ENCODE peak calls at places on chromosomes 6 and 20, in eight cellular contexts. One of them, this sample, is unnamed. For H3K36me3, the result is how much of the 10 kb centered on the place peaks cover.

GRCh38 chr6:107801195-107801594 is 22.9 kb downstream of the SCML4 start:
- DNase-seq in left ventricle myocardium inferior: no peak
- DNase-seq in CD8-positive, alpha-beta memory T cell: no peak
- DNase-seq in GM23248: no peak
- DNase-seq in heart left ventricle: no peak
- DNase-seq in mucosa of descending colon: no peak
- DNase-seq in stomach: no peak
- DNase-seq in CD4-positive, CD25-positive, alpha-beta regulatory T cell: no peak
- DNase-seq in this sample: no peak

GRCh38 chr6:1797801-1798200 is 188.1 kb downstream of the FOXC1 start:
- DNase-seq in left ventricle myocardium inferior: no peak
- DNase-seq in CD8-positive, alpha-beta memory T cell: no peak
- DNase-seq in GM23248: peak
- DNase-seq in heart left ventricle: no peak
- DNase-seq in mucosa of descending colon: no peak
- DNase-seq in stomach: no peak
- DNase-seq in CD4-positive, CD25-positive, alpha-beta regulatory T cell: no peak
- DNase-seq in this sample: no peak

GRCh38 chr6:132236744-132237143 is 164.5 kb downstream of the MOXD1 start:
- DNase-seq in left ventricle myocardium inferior: no peak
- DNase-seq in CD8-positive, alpha-beta memory T cell: no peak
- DNase-seq in GM23248: peak
- DNase-seq in heart left ventricle: no peak
- DNase-seq in mucosa of descending colon: no peak
- DNase-seq in stomach: no peak
- DNase-seq in CD4-positive, CD25-positive, alpha-beta regulatory T cell: no peak
- DNase-seq in this sample: peak

GRCh38 chr6:9086331-9086730 is 651.0 kb upstream of the SLC35B3 start:
- DNase-seq in left ventricle myocardium inferior: no peak
- DNase-seq in CD8-positive, alpha-beta memory T cell: no peak
- DNase-seq in GM23248: peak
- DNase-seq in heart left ventricle: no peak
- DNase-seq in mucosa of descending colon: no peak
- DNase-seq in stomach: no peak
- DNase-seq in CD4-positive, CD25-positive, alpha-beta regulatory T cell: no peak
- DNase-seq in this sample: no peak

GRCh38 chr6:14472964-14473363 is 355.4 kb downstream of the CD83 start:
- DNase-seq in left ventricle myocardium inferior: no peak
- DNase-seq in CD8-positive, alpha-beta memory T cell: no peak
- DNase-seq in GM23248: peak
- DNase-seq in heart left ventricle: no peak
- DNase-seq in mucosa of descending colon: no peak
- DNase-seq in stomach: no peak
- DNase-seq in CD4-positive, CD25-positive, alpha-beta regulatory T cell: no peak
- DNase-seq in this sample: peak

GRCh38 chr6:56372621-56373020 is 125.2 kb upstream of the COL21A1 start:
- DNase-seq in left ventricle myocardium inferior: no peak
- DNase-seq in CD8-positive, alpha-beta memory T cell: no peak
- DNase-seq in GM23248: no peak
- DNase-seq in heart left ventricle: no peak
- DNase-seq in mucosa of descending colon: no peak
- DNase-seq in stomach: no peak
- DNase-seq in CD4-positive, CD25-positive, alpha-beta regulatory T cell: no peak
- DNase-seq in this sample: no peak

GRCh38 chr6:18204691-18205090 is 49.5 kb downstream of the KDM1B start:
- DNase-seq in left ventricle myocardium inferior: no peak
- DNase-seq in CD8-positive, alpha-beta memory T cell: no peak
- DNase-seq in GM23248: no peak
- DNase-seq in heart left ventricle: no peak
- DNase-seq in mucosa of descending colon: no peak
- DNase-seq in stomach: no peak
- DNase-seq in CD4-positive, CD25-positive, alpha-beta regulatory T cell: no peak
- DNase-seq in this sample: no peak

GRCh38 chr6:3654898-3655297 is 96.6 kb downstream of the PXDC1 start:
- DNase-seq in left ventricle myocardium inferior: no peak
- DNase-seq in CD8-positive, alpha-beta memory T cell: no peak
- DNase-seq in GM23248: no peak
- DNase-seq in heart left ventricle: no peak
- DNase-seq in mucosa of descending colon: no peak
- DNase-seq in stomach: no peak
- DNase-seq in CD4-positive, CD25-positive, alpha-beta regulatory T cell: no peak
- DNase-seq in this sample: no peak

GRCh38 chr20:48845721-48846306 is 18.0 kb upstream of the PREX1 start:
- DNase-seq in left ventricle myocardium inferior: no peak
- DNase-seq in CD8-positive, alpha-beta memory T cell: no peak
- DNase-seq in GM23248: peak
- DNase-seq in heart left ventricle: no peak
- DNase-seq in mucosa of descending colon: no peak
- DNase-seq in stomach: no peak
- DNase-seq in CD4-positive, CD25-positive, alpha-beta regulatory T cell: no peak
- DNase-seq in this sample: no peak

GRCh38 chr6:14664616-14665315 is 547.2 kb downstream of the CD83 start:
- DNase-seq in left ventricle myocardium inferior: no peak
- DNase-seq in CD8-positive, alpha-beta memory T cell: no peak
- DNase-seq in GM23248: peak
- DNase-seq in heart left ventricle: no peak
- DNase-seq in mucosa of descending colon: no peak
- DNase-seq in stomach: no peak
- DNase-seq in CD4-positive, CD25-positive, alpha-beta regulatory T cell: peak
- DNase-seq in this sample: no peak

GRCh38 chr6:39980839-39981580 is 46.7 kb upstream of the MOCS1 start:
- DNase-seq in left ventricle myocardium inferior: no peak
- DNase-seq in CD8-positive, alpha-beta memory T cell: no peak
- DNase-seq in GM23248: peak
- DNase-seq in heart left ventricle: no peak
- DNase-seq in mucosa of descending colon: peak
- DNase-seq in stomach: no peak
- DNase-seq in CD4-positive, CD25-positive, alpha-beta regulatory T cell: peak
- DNase-seq in this sample: peak

GRCh38 chr6:6804843-6805680 is 216.5 kb downstream of the LY86 start:
- DNase-seq in left ventricle myocardium inferior: no peak
- DNase-seq in CD8-positive, alpha-beta memory T cell: no peak
- DNase-seq in GM23248: no peak
- DNase-seq in heart left ventricle: no peak
- DNase-seq in mucosa of descending colon: no peak
- DNase-seq in stomach: peak
- DNase-seq in CD4-positive, CD25-positive, alpha-beta regulatory T cell: no peak
- DNase-seq in this sample: no peak

GRCh38 chr20:8431538-8432434 is 299.7 kb downstream of the PLCB1 start:
- DNase-seq in left ventricle myocardium inferior: peak
- DNase-seq in CD8-positive, alpha-beta memory T cell: no peak
- DNase-seq in GM23248: no peak
- DNase-seq in heart left ventricle: peak
- DNase-seq in mucosa of descending colon: peak
- DNase-seq in stomach: no peak
- DNase-seq in CD4-positive, CD25-positive, alpha-beta regulatory T cell: no peak
- DNase-seq in this sample: no peak

GRCh38 chr20:61185181-61185580 is 66.9 kb upstream of the CDH4 start:
- DNase-seq in left ventricle myocardium inferior: no peak
- DNase-seq in CD8-positive, alpha-beta memory T cell: no peak
- DNase-seq in GM23248: no peak
- DNase-seq in heart left ventricle: no peak
- DNase-seq in mucosa of descending colon: no peak
- DNase-seq in stomach: no peak
- DNase-seq in CD4-positive, CD25-positive, alpha-beta regulatory T cell: no peak
- DNase-seq in this sample: no peak

GRCh38 chr20:25399038-25399430 is 8.4 kb upstream of the ABHD12 start:
- DNase-seq in left ventricle myocardium inferior: no peak
- DNase-seq in CD8-positive, alpha-beta memory T cell: no peak
- DNase-seq in GM23248: peak
- DNase-seq in heart left ventricle: no peak
- DNase-seq in mucosa of descending colon: peak
- DNase-seq in stomach: peak
- DNase-seq in CD4-positive, CD25-positive, alpha-beta regulatory T cell: peak
- DNase-seq in this sample: peak

GRCh38 chr6:120627612-120628011 is 706.7 kb downstream of the TBC1D32 start:
- DNase-seq in left ventricle myocardium inferior: no peak
- DNase-seq in CD8-positive, alpha-beta memory T cell: no peak
- DNase-seq in GM23248: no peak
- DNase-seq in heart left ventricle: no peak
- DNase-seq in mucosa of descending colon: no peak
- DNase-seq in stomach: no peak
- DNase-seq in CD4-positive, CD25-positive, alpha-beta regulatory T cell: no peak
- DNase-seq in this sample: no peak

GRCh38 chr6:9186148-9186547 is 750.8 kb upstream of the SLC35B3 start:
- DNase-seq in left ventricle myocardium inferior: no peak
- DNase-seq in CD8-positive, alpha-beta memory T cell: no peak
- DNase-seq in GM23248: no peak
- DNase-seq in heart left ventricle: no peak
- DNase-seq in mucosa of descending colon: no peak
- DNase-seq in stomach: no peak
- DNase-seq in CD4-positive, CD25-positive, alpha-beta regulatory T cell: no peak
- DNase-seq in this sample: no peak

GRCh38 chr6:138580801-138581200 is 81.5 kb upstream of the NHSL1 start:
- DNase-seq in left ventricle myocardium inferior: no peak
- DNase-seq in CD8-positive, alpha-beta memory T cell: no peak
- DNase-seq in GM23248: peak
- DNase-seq in heart left ventricle: no peak
- DNase-seq in mucosa of descending colon: no peak
- DNase-seq in stomach: no peak
- DNase-seq in CD4-positive, CD25-positive, alpha-beta regulatory T cell: no peak
- DNase-seq in this sample: no peak

GRCh38 chr6:160990847-160991410 is 640 bp upstream of the MAP3K4 start:
- DNase-seq in left ventricle myocardium inferior: no peak
- DNase-seq in CD8-positive, alpha-beta memory T cell: no peak
- DNase-seq in GM23248: no peak
- DNase-seq in heart left ventricle: no peak
- DNase-seq in mucosa of descending colon: no peak
- DNase-seq in stomach: no peak
- DNase-seq in CD4-positive, CD25-positive, alpha-beta regulatory T cell: no peak
- DNase-seq in this sample: no peak

DNA sequence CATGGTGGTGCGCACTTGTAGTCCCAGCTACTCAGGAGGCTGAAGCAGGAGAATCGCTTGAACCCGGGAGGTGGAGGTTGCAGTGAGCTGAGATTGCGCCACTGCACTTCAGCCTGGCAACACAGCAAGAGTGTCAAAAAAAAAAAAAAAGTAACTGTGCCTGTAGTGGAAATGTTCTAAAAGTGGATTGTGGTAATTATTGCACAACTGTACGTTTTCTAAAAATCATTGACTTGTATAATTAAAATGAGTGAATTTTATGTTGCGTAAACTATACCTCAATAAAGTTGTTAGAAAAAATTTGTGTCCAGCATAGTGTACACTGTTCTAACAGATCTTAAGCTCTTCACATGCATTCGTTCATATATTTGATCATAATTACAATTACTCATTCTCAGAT is 5.5 kb downstream of the SEC23B start:
- DNase-seq in left ventricle myocardium inferior: no peak
- DNase-seq in CD8-positive, alpha-beta memory T cell: no peak
- DNase-seq in GM23248: no peak
- DNase-seq in heart left ventricle: no peak
- DNase-seq in mucosa of descending colon: no peak
- DNase-seq in stomach: no peak
- DNase-seq in CD4-positive, CD25-positive, alpha-beta regulatory T cell: no peak
- DNase-seq in this sample: no peak
- H3K36me3 ChIP-seq in left ventricle myocardium inferior: half or more
- H3K36me3 ChIP-seq in CD8-positive, alpha-beta memory T cell: under half
- H3K36me3 ChIP-seq in GM23248: under half
- H3K36me3 ChIP-seq in heart left ventricle: half or more
- H3K36me3 ChIP-seq in mucosa of descending colon: under half
- H3K36me3 ChIP-seq in stomach: half or more
- H3K36me3 ChIP-seq in CD4-positive, CD25-positive, alpha-beta regulatory T cell: half or more
- H3K36me3 ChIP-seq in this sample: under half

DNA sequence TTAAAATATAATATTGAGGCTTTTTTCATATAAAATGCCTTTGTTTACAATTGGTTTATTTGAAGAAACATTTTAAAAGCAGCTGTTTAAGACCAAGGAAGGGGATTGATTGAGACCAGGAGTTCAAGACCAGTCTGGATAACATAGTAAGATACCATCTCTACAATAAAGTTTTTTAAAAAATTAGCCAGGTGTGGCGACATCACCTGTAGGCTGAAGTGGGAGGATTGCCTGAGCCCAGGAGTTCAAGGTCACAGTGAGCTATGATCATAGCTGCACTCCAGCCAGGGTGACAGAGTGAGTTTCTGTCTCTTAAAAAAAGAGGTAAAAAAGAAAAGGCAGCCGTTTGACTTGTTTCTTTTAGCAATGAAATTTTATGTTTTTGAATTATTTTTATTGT is 117.0 kb downstream of the STXBP5 start:
- DNase-seq in left ventricle myocardium inferior: no peak
- DNase-seq in CD8-positive, alpha-beta memory T cell: no peak
- DNase-seq in GM23248: no peak
- DNase-seq in heart left ventricle: no peak
- DNase-seq in mucosa of descending colon: no peak
- DNase-seq in stomach: no peak
- DNase-seq in CD4-positive, CD25-positive, alpha-beta regulatory T cell: no peak
- DNase-seq in this sample: no peak
- H3K36me3 ChIP-seq in left ventricle myocardium inferior: half or more
- H3K36me3 ChIP-seq in CD8-positive, alpha-beta memory T cell: under half
- H3K36me3 ChIP-seq in GM23248: under half
- H3K36me3 ChIP-seq in heart left ventricle: half or more
- H3K36me3 ChIP-seq in mucosa of descending colon: under half
- H3K36me3 ChIP-seq in stomach: half or more
- H3K36me3 ChIP-seq in CD4-positive, CD25-positive, alpha-beta regulatory T cell: under half
- H3K36me3 ChIP-seq in this sample: under half

GRCh38 chr20:6632187-6632586 is 135.3 kb upstream of the BMP2 start:
- DNase-seq in left ventricle myocardium inferior: peak
- DNase-seq in CD8-positive, alpha-beta memory T cell: no peak
- DNase-seq in GM23248: peak
- DNase-seq in heart left ventricle: peak
- DNase-seq in mucosa of descending colon: peak
- DNase-seq in stomach: no peak
- DNase-seq in CD4-positive, CD25-positive, alpha-beta regulatory T cell: no peak
- DNase-seq in this sample: peak
- H3K36me3 ChIP-seq in left ventricle myocardium inferior: under half
- H3K36me3 ChIP-seq in CD8-positive, alpha-beta memory T cell: under half
- H3K36me3 ChIP-seq in GM23248: under half
- H3K36me3 ChIP-seq in heart left ventricle: under half
- H3K36me3 ChIP-seq in mucosa of descending colon: under half
- H3K36me3 ChIP-seq in stomach: under half
- H3K36me3 ChIP-seq in CD4-positive, CD25-positive, alpha-beta regulatory T cell: under half
- H3K36me3 ChIP-seq in this sample: under half

GRCh38 chr6:31762878-31763616 is 591 bp downstream of the SAPCD1 start:
- DNase-seq in left ventricle myocardium inferior: no peak
- DNase-seq in CD8-positive, alpha-beta memory T cell: no peak
- DNase-seq in GM23248: no peak
- DNase-seq in heart left ventricle: no peak
- DNase-seq in mucosa of descending colon: no peak
- DNase-seq in stomach: no peak
- DNase-seq in CD4-positive, CD25-positive, alpha-beta regulatory T cell: no peak
- DNase-seq in this sample: no peak

GRCh38 chr6:31760790-31761189 is 1.7 kb upstream of the SAPCD1 start:
- DNase-seq in left ventricle myocardium inferior: no peak
- DNase-seq in CD8-positive, alpha-beta memory T cell: no peak
- DNase-seq in GM23248: no peak
- DNase-seq in heart left ventricle: no peak
- DNase-seq in mucosa of descending colon: no peak
- DNase-seq in stomach: no peak
- DNase-seq in CD4-positive, CD25-positive, alpha-beta regulatory T cell: no peak
- DNase-seq in this sample: no peak

GRCh38 chr6:31762356-31762755 is at the start of gene SAPCD1:
- DNase-seq in left ventricle myocardium inferior: no peak
- DNase-seq in CD8-positive, alpha-beta memory T cell: no peak
- DNase-seq in GM23248: no peak
- DNase-seq in heart left ventricle: no peak
- DNase-seq in mucosa of descending colon: no peak
- DNase-seq in stomach: no peak
- DNase-seq in CD4-positive, CD25-positive, alpha-beta regulatory T cell: no peak
- DNase-seq in this sample: no peak

GRCh38 chr6:31761343-31761742 is 1.1 kb upstream of the SAPCD1 start:
- DNase-seq in left ventricle myocardium inferior: no peak
- DNase-seq in CD8-positive, alpha-beta memory T cell: no peak
- DNase-seq in GM23248: no peak
- DNase-seq in heart left ventricle: no peak
- DNase-seq in mucosa of descending colon: no peak
- DNase-seq in stomach: no peak
- DNase-seq in CD4-positive, CD25-positive, alpha-beta regulatory T cell: no peak
- DNase-seq in this sample: no peak

GRCh38 chr6:31758281-31758680 is 4.2 kb upstream of the SAPCD1 start:
- DNase-seq in left ventricle myocardium inferior: no peak
- DNase-seq in CD8-positive, alpha-beta memory T cell: no peak
- DNase-seq in GM23248: no peak
- DNase-seq in heart left ventricle: no peak
- DNase-seq in mucosa of descending colon: no peak
- DNase-seq in stomach: no peak
- DNase-seq in CD4-positive, CD25-positive, alpha-beta regulatory T cell: no peak
- DNase-seq in this sample: no peak
- H3K36me3 ChIP-seq in left ventricle myocardium inferior: under half
- H3K36me3 ChIP-seq in CD8-positive, alpha-beta memory T cell: under half
- H3K36me3 ChIP-seq in GM23248: under half
- H3K36me3 ChIP-seq in heart left ventricle: under half
- H3K36me3 ChIP-seq in mucosa of descending colon: under half
- H3K36me3 ChIP-seq in stomach: under half
- H3K36me3 ChIP-seq in CD4-positive, CD25-positive, alpha-beta regulatory T cell: under half
- H3K36me3 ChIP-seq in this sample: under half